ENCODE peak calls at places on chromosomes 6 and 20, in nine cellular contexts. H, P, F, B, T, I, Q, A and D are unnamed samples. For H3K27me3 and H3K36me3, the result is how much of the 10 kb centered on the place peaks cover.

GRCh38 chr6:101079696-101080270 is 198.7 kb upstream of the ASCC3 start:
- DNase-seq in H (no peak), P (no peak), F (no peak), B (no peak), T (no peak), I (no peak), Q (no peak), A (no peak), D (no peak)

GRCh38 chr6:25056130-25056529 is 120.4 kb upstream of the RIPOR2 start:
- DNase-seq in H (no peak), P (no peak), F (no peak), B (peak), T (no peak), I (no peak), Q (peak), A (peak), D (no peak)

GRCh38 chr20:10239954-10240353 is 21.3 kb downstream of the SNAP25 start:
- DNase-seq in H (no peak), P (no peak), F (no peak), B (no peak), T (no peak), I (no peak), Q (peak), A (no peak), D (no peak)

GRCh38 chr6:3997144-3997770 is 81.7 kb downstream of the FAM217A start:
- DNase-seq in H (no peak), P (peak), F (no peak), B (no peak), T (peak), I (no peak), Q (no peak), A (no peak), D (no peak)

GRCh38 chr20:38190166-38190565 is 25.1 kb upstream of the TGM2 start:
- DNase-seq in H (no peak), P (no peak), F (no peak), B (no peak), T (no peak), I (no peak), Q (no peak), A (no peak), D (no peak)

GRCh38 chr6:44642870-44643522 is 255.5 kb downstream of the CDC5L start:
- DNase-seq in H (no peak), P (peak), F (no peak), B (no peak), T (no peak), I (no peak), Q (no peak), A (no peak), D (no peak)

GRCh38 chr6:89298680-89299450 is 16.2 kb downstream of the GABRR2 start:
- DNase-seq in H (no peak), P (peak), F (no peak), B (peak), T (no peak), I (no peak), Q (no peak), A (no peak), D (no peak)

GRCh38 chr20:16624106-16624505 is 50.9 kb upstream of the KIF16B start:
- DNase-seq in H (no peak), P (no peak), F (no peak), B (no peak), T (no peak), I (no peak), Q (no peak), A (no peak), D (no peak)

GRCh38 chr6:8387942-8388437 is 47.4 kb downstream of the SLC35B3 start:
- DNase-seq in H (no peak), P (no peak), F (no peak), B (no peak), T (peak), I (no peak), Q (no peak), A (no peak), D (no peak)

GRCh38 chr6:8391934-8392333 is 43.4 kb downstream of the SLC35B3 start:
- DNase-seq in H (no peak), P (no peak), F (no peak), B (no peak), T (no peak), I (no peak), Q (no peak), A (no peak), D (no peak)

GRCh38 chr6:8389034-8389818 is 46.1 kb downstream of the SLC35B3 start:
- DNase-seq in H (no peak), P (no peak), F (no peak), B (no peak), T (no peak), I (no peak), Q (no peak), A (no peak), D (no peak)

DNA sequence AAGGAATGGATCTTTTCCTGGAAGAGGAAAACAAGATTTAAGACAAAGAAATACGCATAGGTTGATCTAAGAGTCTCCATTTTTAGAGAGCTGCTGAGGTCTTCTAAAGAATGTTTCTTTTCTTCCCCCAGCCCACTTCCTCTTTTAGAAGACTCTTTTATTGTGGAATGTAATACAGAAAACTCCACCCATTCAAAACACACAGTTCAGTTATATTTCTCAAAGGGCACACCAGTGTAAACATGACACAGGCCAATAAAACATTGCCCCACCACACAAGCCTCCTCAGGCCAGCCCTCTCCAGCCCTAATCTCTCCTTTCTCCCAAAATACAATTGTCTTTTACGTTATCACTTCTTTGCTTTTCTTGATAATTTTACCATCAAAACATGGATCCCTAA is 42.8 kb downstream of the SLC35B3 start:
- DNase-seq in H (no peak), P (no peak), F (no peak), B (no peak), T (no peak), I (no peak), Q (no peak), A (no peak), D (no peak)
- H3K27me3 ChIP-seq in H (under half), P (under half), F (under half), B (under half), T (under half), I (under half), Q (under half), A (under half), D (under half)

DNA sequence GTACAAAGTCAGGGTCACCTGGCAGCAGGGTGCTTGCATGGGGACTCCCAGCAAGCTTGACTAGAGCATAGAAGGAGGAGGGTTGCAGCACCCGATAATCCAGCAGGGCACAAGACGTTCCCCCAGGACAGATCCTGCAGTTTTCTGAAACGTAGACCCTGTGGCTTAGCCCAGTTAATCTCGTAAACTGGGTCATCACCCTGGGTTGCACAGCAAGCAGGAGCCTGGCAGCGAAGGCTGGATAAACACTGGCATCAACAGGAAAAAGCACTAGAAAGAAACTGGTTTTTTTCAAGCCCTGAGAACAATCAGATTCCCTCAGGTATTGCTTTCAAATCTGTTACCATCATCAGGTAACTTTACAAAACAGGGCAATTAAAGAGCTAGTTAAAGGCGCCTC is 92.6 kb downstream of the PDE7B start:
- DNase-seq in H (no peak), P (no peak), F (no peak), B (no peak), T (no peak), I (no peak), Q (no peak), A (no peak), D (no peak)
- H3K4me3 ChIP-seq in H (no peak), P (no peak), F (no peak), B (no peak), T (no peak), I (no peak), Q (no peak), A (no peak), D (no peak)

DNA sequence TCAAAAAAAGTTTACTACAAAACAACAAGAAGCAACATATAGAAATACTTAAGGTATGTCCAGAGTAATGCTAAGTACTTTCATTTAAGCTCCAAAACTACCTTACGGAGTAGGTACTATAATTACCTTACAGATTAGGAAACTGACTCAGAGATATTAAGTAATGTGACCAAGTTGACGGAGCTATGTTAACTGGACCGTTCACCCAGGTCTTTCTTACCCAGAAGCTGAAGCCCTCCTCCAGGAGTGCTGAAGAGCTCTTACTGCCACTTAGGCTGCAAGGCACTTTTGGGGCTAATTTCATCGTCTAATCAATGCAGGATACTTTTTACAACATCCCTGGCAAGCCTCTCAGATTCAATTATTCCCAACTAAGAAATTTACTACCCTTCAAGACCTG is 123.7 kb downstream of the CHD6 start:
- DNase-seq in H (no peak), P (no peak), F (no peak), B (no peak), T (no peak), I (no peak), Q (no peak), A (no peak), D (no peak)
- H3K36me3 ChIP-seq in H (under half), P (under half), F (under half), B (half or more), T (under half), I (half or more), Q (half or more), A (under half), D (under half)

DNA sequence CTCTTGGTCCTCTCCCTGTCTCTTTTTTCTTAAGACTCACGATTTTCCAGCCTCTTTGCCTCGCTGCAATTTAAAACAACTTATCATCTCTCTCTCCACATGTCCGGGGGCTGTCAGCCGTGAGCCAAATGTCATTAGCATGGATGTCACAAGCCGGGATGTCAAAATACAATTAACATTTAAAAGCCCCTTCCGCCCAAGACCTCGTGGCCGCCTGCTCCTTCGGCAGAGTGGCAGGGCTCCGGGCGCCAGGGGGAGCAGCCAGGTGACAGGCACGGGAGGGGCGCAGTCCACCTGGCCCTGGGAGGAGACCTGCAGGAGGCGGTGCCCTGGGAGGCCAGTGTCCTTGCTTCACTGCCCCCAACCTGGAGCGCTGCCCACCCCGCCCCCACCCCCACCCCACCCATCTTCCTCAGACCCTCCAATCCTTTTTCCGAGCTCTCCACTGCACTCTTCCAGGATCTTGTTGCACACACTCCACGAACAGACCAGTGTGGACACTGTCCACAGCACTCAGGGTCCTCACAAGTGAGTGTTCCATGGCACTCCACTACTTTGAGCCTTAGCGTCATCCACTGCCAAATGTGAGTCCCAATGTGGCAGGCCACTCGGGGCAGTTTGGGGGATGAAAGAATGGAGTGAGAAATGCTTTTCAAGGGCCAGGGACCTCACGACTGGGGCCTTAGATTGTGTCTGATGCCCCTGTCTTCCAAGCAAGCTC is 5.6 kb upstream of the GRM4 start:
- DNase-seq in H (no peak), P (no peak), F (no peak), B (no peak), T (peak), I (no peak), Q (no peak), A (no peak), D (no peak)
- H3K27me3 ChIP-seq in H (under half), P (under half), F (under half), B (under half), T (half or more), I (under half), Q (half or more), A (under half), D (under half)

GRCh38 chr20:50346372-50347347 is 156.0 kb downstream of the CEBPB start:
- DNase-seq in H (no peak), P (peak), F (peak), B (no peak), T (no peak), I (peak), Q (peak), A (no peak), D (peak)
- H3K4me3 ChIP-seq in H (no peak), P (peak), F (no peak), B (no peak), T (no peak), I (no peak), Q (peak), A (no peak), D (peak)

GRCh38 chr20:17947474-17947815 is 21.1 kb downstream of the SNX5 start:
- DNase-seq in H (no peak), P (no peak), F (no peak), B (no peak), T (no peak), I (no peak), Q (no peak), A (no peak), D (no peak)
- H3K36me3 ChIP-seq in H (half or more), P (half or more), F (under half), B (half or more), T (half or more), I (half or more), Q (half or more), A (under half), D (half or more)